ENCODE peak calls at places on chromosomes 1 and 21, in eight cellular contexts. Y is HCT116, A is K562, S is HepG2, V is GM12878, Z is H1, O is SK-N-SH, G is endothelial cell of umbilical vein. W is an unnamed sample.
A peak's percentile ranks its signal among the peaks of the same experiment; 100 is the strongest.

GRCh38 chr1:60265560-60266535 is 192.3 kb upstream of the C1orf87 start:
- DNase-seq in A (no peak), Z (no peak), S (peak; percentile 58), Y (no peak), V (no peak), G (no peak), O (no peak), W (no peak)

GRCh38 chr1:47810964-47811650 is 186.1 kb downstream of the TRABD2B start:
- DNase-seq in Y (no peak), Z (no peak), V (no peak), S (no peak), G (no peak), A (no peak), O (no peak), W (no peak)

GRCh38 chr1:18501833-18502232 is 21.1 kb downstream of the KLHDC7A start:
- DNase-seq in Z (no peak), Y (no peak), V (no peak), S (no peak), G (no peak), O (no peak), A (no peak), W (no peak)

GRCh38 chr1:6000444-6001288 is 8.4 kb upstream of the NPHP4 start:
- DNase-seq in A (no peak), O (peak; percentile 80), V (no peak), Y (no peak), G (no peak), S (no peak), Z (no peak), W (no peak)

GRCh38 chr1:17031436-17031835 is 19.7 kb upstream of the ATP13A2 start:
- DNase-seq in A (no peak), G (no peak), Z (no peak), Y (no peak), O (peak; percentile 68), V (no peak), S (no peak), W (no peak)

GRCh38 chr1:53462213-53462612 is 3.0 kb downstream of the DMRTB1 start:
- DNase-seq in A (no peak), O (no peak), S (no peak), V (no peak), Y (no peak), G (no peak), Z (no peak), W (no peak)

GRCh38 chr1:234109840-234110239 is 205.4 kb downstream of the SLC35F3 start:
- DNase-seq in Y (no peak), Z (no peak), G (no peak), V (no peak), O (no peak), A (no peak), S (no peak), W (no peak)

GRCh38 chr1:17265950-17266349 is 17.1 kb downstream of the PADI3 start:
- DNase-seq in Z (no peak), Y (no peak), O (no peak), S (no peak), V (no peak), G (no peak), A (no peak), W (no peak)

GRCh38 chr1:235325854-235326253 is 2.1 kb downstream of the ARID4B start:
- DNase-seq in Y (no peak), O (no peak), S (no peak), G (no peak), V (no peak), Z (no peak), A (no peak), W (no peak)

GRCh38 chr1:198711837-198712236 is 73.0 kb downstream of the PTPRC start:
- DNase-seq in A (no peak), O (no peak), V (no peak), Z (no peak), G (no peak), S (no peak), Y (no peak), W (no peak)

GRCh38 chr1:79376106-79376505 is 369.6 kb upstream of the ADGRL4 start:
- DNase-seq in O (no peak), S (no peak), Z (no peak), A (no peak), G (peak; percentile 39), V (no peak), Y (no peak), W (no peak)

GRCh38 chr1:220881918-220882891 is 3.0 kb downstream of the HLX start:
- DNase-seq in S (no peak), Y (no peak), G (no peak), A (no peak), Z (peak; percentile 70), V (no peak), O (peak; percentile 13), W (peak; percentile 92)

GRCh38 chr1:234972411-234973191 is 156.0 kb downstream of the TOMM20 start:
- DNase-seq in A (no peak), S (no peak), O (no peak), G (no peak), Z (no peak), V (no peak), Y (no peak), W (no peak)

GRCh38 chr1:230282157-230282556 is 144.0 kb downstream of the PGBD5 start:
- DNase-seq in Y (no peak), Z (no peak), G (peak; percentile 75), O (peak; percentile 58), S (no peak), A (no peak), V (no peak), W (no peak)

GRCh38 chr1:205273551-205273982 is 45.8 kb downstream of the TMCC2 start:
- DNase-seq in Y (peak; percentile 48), Z (peak; percentile 83), S (peak; percentile 65), O (peak; percentile 91), G (peak; percentile 69), V (peak; percentile 32), A (peak; percentile 91), W (peak; percentile 95)

GRCh38 chr1:19430121-19431068 is 54.9 kb downstream of the CAPZB start:
- DNase-seq in Y (peak; percentile 46), A (no peak), V (no peak), S (peak; percentile 93), G (peak; percentile 85), Z (no peak), O (no peak), W (no peak)

GRCh38 chr1:7089485-7089884 is 304.2 kb downstream of the CAMTA1 start:
- DNase-seq in O (peak; percentile 73), Z (no peak), S (no peak), Y (no peak), V (no peak), G (no peak), A (no peak), W (no peak)

GRCh38 chr21:27104749-27105439 is 138.0 kb upstream of the ADAMTS5 start:
- DNase-seq in Y (no peak), Z (no peak), A (no peak), O (no peak), S (no peak), V (no peak), G (no peak), W (no peak)

GRCh38 chr1:27341525-27342252 is at the start of gene SYTL1:
- DNase-seq in Y (peak; percentile 63), O (peak; percentile 59), V (no peak), S (peak; percentile 52), A (peak; percentile 82), G (no peak), Z (no peak), W (peak; percentile 80)

GRCh38 chr1:246161626-246162025 is 345.5 kb downstream of the SMYD3 start:
- DNase-seq in V (no peak), Y (no peak), Z (no peak), S (no peak), O (no peak), G (peak; percentile 37), A (no peak), W (no peak)

GRCh38 chr1:107950434-107950833 is 14.5 kb downstream of the VAV3 start:
- DNase-seq in A (no peak), Y (no peak), O (no peak), S (no peak), Z (no peak), V (no peak), G (no peak), W (no peak)

DNA sequence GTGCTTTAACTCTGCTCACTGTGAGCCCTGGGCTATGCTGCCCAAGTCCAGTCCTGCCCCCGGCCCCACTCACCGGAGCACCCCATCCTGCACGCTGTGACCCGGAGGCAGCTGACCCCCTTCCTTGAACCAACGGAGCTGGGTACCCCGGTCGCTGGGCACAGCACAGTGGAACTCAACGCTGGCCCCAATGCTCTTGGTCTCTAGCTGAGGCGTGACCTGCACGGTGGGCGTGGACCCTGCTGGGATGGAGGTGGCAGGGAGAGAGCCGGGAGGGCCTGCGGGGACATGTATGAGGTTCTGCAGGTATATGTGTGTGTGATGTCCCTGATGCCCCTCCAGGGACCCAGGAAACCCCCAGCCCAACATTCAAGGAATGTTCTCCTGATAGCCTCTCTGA is 24.7 kb downstream of the LDLRAD2 start:
- DNase-seq in A (no peak), Y (no peak), G (no peak), Z (no peak), O (no peak), V (no peak), S (no peak), W (no peak)
- H3K36me3 ChIP-seq in A (peaks cover 91% of the 10 kb centered on the region), Y (peaks cover 2% of the 10 kb centered on the region), G (peaks cover 87% of the 10 kb centered on the region), Z (peaks cover 63% of the 10 kb centered on the region), O (peaks cover 26% of the 10 kb centered on the region), V (no peaks in the 10 kb centered on the region), S (peaks cover 26% of the 10 kb centered on the region), W (peaks cover 6% of the 10 kb centered on the region)

GRCh38 chr1:151189638-151190445 is at the start of gene VPS72:
- DNase-seq in O (peak; percentile 89), Y (peak; percentile 80), Z (peak; percentile 60), A (peak; percentile 91), S (peak; percentile 85), G (peak; percentile 91), V (peak; percentile 72), W (peak; percentile 96)
- H3K4me2 ChIP-seq in O (peak within 1 kb of the TSS; percentile 67), Y (peak within 1 kb of the TSS; percentile 90), Z (peak within 1 kb of the TSS; percentile 73), A (peak within 1 kb of the TSS; percentile 97), S (peak within 1 kb of the TSS; percentile 93), G (peak within 1 kb of the TSS; percentile 98), V (peak within 1 kb of the TSS; percentile 91), W (peak within 1 kb of the TSS; percentile 87)

GRCh38 chr1:145992502-145992936 is 3.9 kb downstream of the TXNIP start:
- DNase-seq in A (peak; percentile 26), S (no peak), O (no peak), Z (no peak), V (no peak), Y (no peak), G (no peak), W (no peak)

GRCh38 chr1:145992958-145993617 is 3.3 kb downstream of the TXNIP start:
- DNase-seq in G (no peak), O (no peak), V (no peak), A (no peak), S (no peak), Z (no peak), Y (no peak), W (no peak)

GRCh38 chr1:145990249-145991097 is 5.9 kb downstream of the TXNIP start:
- DNase-seq in Z (no peak), V (no peak), Y (no peak), A (no peak), S (peak; percentile 58), G (no peak), O (no peak), W (peak; percentile 31)

GRCh38 chr1:145993618-145994390 is 2.6 kb downstream of the TXNIP start:
- DNase-seq in S (no peak), V (no peak), O (no peak), Y (no peak), Z (no peak), A (peak; percentile 45), G (no peak), W (no peak)

GRCh38 chr1:145991799-145992412 is 4.5 kb downstream of the TXNIP start:
- DNase-seq in Z (no peak), V (no peak), G (no peak), S (no peak), Y (no peak), A (no peak), O (no peak), W (no peak)
- TF ChIP-seq POLR2AphosphoS5 in Z (peak; percentile 84), V (peak; percentile 92), G (no peak), S (peak; percentile 88), Y (no peak), A (peak; percentile 96), O (peak; percentile 57), W (peak; percentile 70)

GRCh38 chr1:160486453-160486852 is 36.6 kb downstream of the SLAMF6 start:
- DNase-seq in Z (peak; percentile 33), O (no peak), V (no peak), Y (no peak), S (no peak), A (no peak), G (no peak), W (peak; percentile 78)
- H3K36me3 ChIP-seq in Z (no peaks in the 10 kb centered on the region), O (no peaks in the 10 kb centered on the region), V (peaks cover 8% of the 10 kb centered on the region), Y (no peaks in the 10 kb centered on the region), S (no peaks in the 10 kb centered on the region), A (no peaks in the 10 kb centered on the region), G (no peaks in the 10 kb centered on the region), W (peaks cover 2% of the 10 kb centered on the region)

W was measured in GM23338.